ENCODE peak calls at places on chromosomes 12 and 14, in four cellular contexts. M, P, O and Q are unnamed samples.

GRCh38 chr12:131194166-131194565 is 240.5 kb downstream of the ADGRD1 start:
- DNase-seq in M (no peak), P (no peak), O (no peak), Q (no peak)

GRCh38 chr14:56210570-56210969 is 92.4 kb downstream of the PELI2 start:
- DNase-seq in M (no peak), P (no peak), O (no peak), Q (no peak)

GRCh38 chr12:69984216-69984615 is 159.2 kb downstream of the MYRFL start:
- DNase-seq in M (no peak), P (no peak), O (no peak), Q (no peak)

GRCh38 chr12:34126805-34127204 is 104.5 kb downstream of the ALG10 start:
- DNase-seq in M (no peak), P (no peak), O (no peak), Q (no peak)

GRCh38 chr12:107929436-107929835 is 154.9 kb downstream of the ASCL4 start:
- DNase-seq in M (no peak), P (no peak), O (no peak), Q (no peak)

GRCh38 chr12:3962661-3963483 is 89.7 kb upstream of the PARP11 start:
- DNase-seq in M (no peak), P (no peak), O (no peak), Q (no peak)

GRCh38 chr14:90438841-90439240 is 42.0 kb downstream of the CALM1 start:
- DNase-seq in M (no peak), P (no peak), O (no peak), Q (no peak)

GRCh38 chr14:94337274-94337673 is 14.1 kb upstream of the SERPINA6 start:
- DNase-seq in M (no peak), P (no peak), O (no peak), Q (no peak)

GRCh38 chr12:93913845-93914244 is 234.5 kb upstream of the PLXNC1 start:
- DNase-seq in M (no peak), P (no peak), O (no peak), Q (no peak)

GRCh38 chr14:67949771-67950170 is 130.2 kb downstream of the RAD51B start:
- DNase-seq in M (no peak), P (no peak), O (no peak), Q (no peak)

GRCh38 chr14:61346221-61346620 is 24.8 kb downstream of the PRKCH start:
- DNase-seq in M (no peak), P (no peak), O (no peak), Q (no peak)

GRCh38 chr14:26870722-26871121 is 272.9 kb upstream of the NOVA1 start:
- DNase-seq in M (no peak), P (no peak), O (no peak), Q (no peak)

GRCh38 chr14:92850492-92850891 is 56.4 kb downstream of the GOLGA5 start:
- DNase-seq in M (no peak), P (no peak), O (no peak), Q (no peak)

GRCh38 chr12:92509156-92509758 is 193.5 kb upstream of the PLEKHG7 start:
- DNase-seq in M (no peak), P (no peak), O (no peak), Q (no peak)

GRCh38 chr12:103503546-103504480 is 8.0 kb upstream of the C12orf42 start:
- DNase-seq in M (no peak), P (peak), O (no peak), Q (no peak)